ENCODE peak calls at places on chromosomes 13 and 19, in five cellular contexts. One of them, this sample, is unnamed.

GRCh38 chr13:93248627-93249047 is 22.0 kb downstream of the GPC6 start:
- DNase-seq in AG10803: no peak
- DNase-seq in upper lobe of left lung: peak; percentile 76
- DNase-seq in astrocyte of the spinal cord: peak; percentile 88
- DNase-seq in GM13977: no peak
- DNase-seq in this sample: no peak

GRCh38 chr13:39023761-39024160 is 14.1 kb downstream of the PROSER1 start:
- DNase-seq in astrocyte of the spinal cord: no peak
- DNase-seq in upper lobe of left lung: peak; percentile 63
- DNase-seq in AG10803: no peak
- DNase-seq in GM13977: no peak
- DNase-seq in this sample: no peak

GRCh38 chr19:29193116-29193515 is 19.8 kb downstream of the UQCRFS1 start:
- DNase-seq in astrocyte of the spinal cord: no peak
- DNase-seq in AG10803: no peak
- DNase-seq in GM13977: no peak
- DNase-seq in upper lobe of left lung: no peak
- DNase-seq in this sample: no peak

GRCh38 chr13:93786846-93787245 is 560.2 kb downstream of the GPC6 start:
- DNase-seq in upper lobe of left lung: no peak
- DNase-seq in AG10803: no peak
- DNase-seq in GM13977: no peak
- DNase-seq in astrocyte of the spinal cord: no peak
- DNase-seq in this sample: no peak

GRCh38 chr19:23882493-23882892 is 32.2 kb upstream of the ZNF726 start:
- DNase-seq in AG10803: no peak
- DNase-seq in upper lobe of left lung: no peak
- DNase-seq in GM13977: no peak
- DNase-seq in astrocyte of the spinal cord: no peak
- DNase-seq in this sample: no peak

GRCh38 chr19:56105090-56105701 is 15.9 kb downstream of the ZNF787 start:
- DNase-seq in upper lobe of left lung: peak; percentile 94
- DNase-seq in astrocyte of the spinal cord: peak; percentile 80
- DNase-seq in AG10803: peak; percentile 53
- DNase-seq in GM13977: no peak
- DNase-seq in this sample: no peak

GRCh38 chr19:2727640-2727944 is 6.4 kb upstream of the DIRAS1 start:
- DNase-seq in GM13977: no peak
- DNase-seq in AG10803: peak; percentile 12
- DNase-seq in upper lobe of left lung: no peak
- DNase-seq in astrocyte of the spinal cord: no peak
- DNase-seq in this sample: no peak

GRCh38 chr19:2537544-2537943 is 61.6 kb downstream of the GADD45B start:
- DNase-seq in AG10803: no peak
- DNase-seq in GM13977: no peak
- DNase-seq in upper lobe of left lung: no peak
- DNase-seq in astrocyte of the spinal cord: no peak
- DNase-seq in this sample: peak; percentile 73

GRCh38 chr13:77136902-77137420 is 110.0 kb upstream of the FBXL3 start:
- DNase-seq in AG10803: peak; percentile 21
- DNase-seq in GM13977: no peak
- DNase-seq in upper lobe of left lung: no peak
- DNase-seq in astrocyte of the spinal cord: peak; percentile 84
- DNase-seq in this sample: no peak

GRCh38 chr13:45194081-45194939 is 6.5 kb downstream of the KCTD4 start:
- DNase-seq in AG10803: peak; percentile 46
- DNase-seq in upper lobe of left lung: no peak
- DNase-seq in GM13977: no peak
- DNase-seq in astrocyte of the spinal cord: peak; percentile 72
- DNase-seq in this sample: no peak

GRCh38 chr19:42352216-42352892 is 26.9 kb downstream of the MEGF8 start:
- DNase-seq in GM13977: peak; percentile 84
- DNase-seq in astrocyte of the spinal cord: peak; percentile 11
- DNase-seq in AG10803: peak; percentile 15
- DNase-seq in upper lobe of left lung: no peak
- DNase-seq in this sample: peak; percentile 62

GRCh38 chr13:30736921-30737320 is 1.6 kb downstream of the ALOX5AP start:
- DNase-seq in astrocyte of the spinal cord: no peak
- DNase-seq in GM13977: no peak
- DNase-seq in AG10803: no peak
- DNase-seq in upper lobe of left lung: no peak
- DNase-seq in this sample: no peak

GRCh38 chr19:39465956-39466747 is 14.5 kb upstream of the TIMM50 start:
- DNase-seq in upper lobe of left lung: no peak
- DNase-seq in GM13977: no peak
- DNase-seq in astrocyte of the spinal cord: no peak
- DNase-seq in AG10803: no peak
- DNase-seq in this sample: no peak

GRCh38 chr19:46218160-46218559 is 11.4 kb upstream of the IGFL1 start:
- DNase-seq in astrocyte of the spinal cord: peak; percentile 29
- DNase-seq in GM13977: peak; percentile 37
- DNase-seq in AG10803: no peak
- DNase-seq in upper lobe of left lung: no peak
- DNase-seq in this sample: peak; percentile 37

GRCh38 chr13:113393226-113393571 is 29.3 kb upstream of the GRTP1 start:
- DNase-seq in GM13977: no peak
- DNase-seq in upper lobe of left lung: no peak
- DNase-seq in astrocyte of the spinal cord: no peak
- DNase-seq in AG10803: no peak
- DNase-seq in this sample: no peak

GRCh38 chr13:106151056-106151699 is 384.3 kb downstream of the EFNB2 start:
- DNase-seq in astrocyte of the spinal cord: peak; percentile 98
- DNase-seq in GM13977: no peak
- DNase-seq in AG10803: peak; percentile 98
- DNase-seq in upper lobe of left lung: no peak
- DNase-seq in this sample: no peak

GRCh38 chr19:42279148-42279901 is 10.3 kb downstream of the CIC start:
- DNase-seq in AG10803: no peak
- DNase-seq in astrocyte of the spinal cord: peak; percentile 31
- DNase-seq in GM13977: no peak
- DNase-seq in upper lobe of left lung: no peak
- DNase-seq in this sample: no peak

GRCh38 chr13:99123101-99124045 is 77.3 kb upstream of the UBAC2 start:
- DNase-seq in GM13977: no peak
- DNase-seq in AG10803: peak; percentile 70
- DNase-seq in astrocyte of the spinal cord: peak; percentile 16
- DNase-seq in upper lobe of left lung: no peak
- DNase-seq in this sample: no peak

GRCh38 chr13:113759525-113760137 is 605 bp downstream of the TMEM255B start:
- DNase-seq in upper lobe of left lung: peak; percentile 30
- DNase-seq in GM13977: no peak
- DNase-seq in AG10803: no peak
- DNase-seq in astrocyte of the spinal cord: peak; percentile 8
- DNase-seq in this sample: no peak

GRCh38 chr19:5932593-5933262 is 18.7 kb downstream of the CAPS start:
- DNase-seq in AG10803: no peak
- DNase-seq in GM13977: no peak
- DNase-seq in astrocyte of the spinal cord: no peak
- DNase-seq in upper lobe of left lung: no peak
- DNase-seq in this sample: no peak

GRCh38 chr19:48837081-48837524 is 812 bp upstream of the HSD17B14 start:
- DNase-seq in AG10803: peak; percentile 84
- DNase-seq in astrocyte of the spinal cord: peak; percentile 83
- DNase-seq in upper lobe of left lung: peak; percentile 97
- DNase-seq in GM13977: peak; percentile 95
- DNase-seq in this sample: peak; percentile 91

GRCh38 chr19:17327654-17328516 is 6.8 kb downstream of the ANO8 start:
- DNase-seq in AG10803: no peak
- DNase-seq in upper lobe of left lung: peak; percentile 86
- DNase-seq in astrocyte of the spinal cord: no peak
- DNase-seq in GM13977: peak; percentile 90
- DNase-seq in this sample: peak; percentile 35

GRCh38 chr13:56009418-56009817 is 1131.3 kb upstream of the PRR20A start:
- DNase-seq in astrocyte of the spinal cord: no peak
- DNase-seq in GM13977: no peak
- DNase-seq in AG10803: no peak
- DNase-seq in upper lobe of left lung: no peak
- DNase-seq in this sample: no peak

GRCh38 chr13:99956473-99957349 is 14.9 kb downstream of the ZIC5 start:
- DNase-seq in astrocyte of the spinal cord: no peak
- DNase-seq in GM13977: peak; percentile 55
- DNase-seq in AG10803: no peak
- DNase-seq in upper lobe of left lung: no peak
- DNase-seq in this sample: no peak

GRCh38 chr19:11624064-11624463 is 26.8 kb downstream of the ZNF627 start:
- DNase-seq in astrocyte of the spinal cord: peak; percentile 45
- DNase-seq in GM13977: no peak
- DNase-seq in AG10803: peak; percentile 69
- DNase-seq in upper lobe of left lung: no peak
- DNase-seq in this sample: no peak

GRCh38 chr19:45403272-45403671 is 1.6 kb downstream of the PPP1R13L start:
- DNase-seq in GM13977: no peak
- DNase-seq in AG10803: no peak
- DNase-seq in astrocyte of the spinal cord: no peak
- DNase-seq in upper lobe of left lung: no peak
- DNase-seq in this sample: no peak

GRCh38 chr19:57239982-57240310 is 486 bp upstream of the ZNF805 start:
- DNase-seq in astrocyte of the spinal cord: peak; percentile 1
- DNase-seq in GM13977: no peak
- DNase-seq in upper lobe of left lung: no peak
- DNase-seq in AG10803: no peak
- DNase-seq in this sample: no peak

GRCh38 chr13:43411211-43411610 is 375.6 kb downstream of the ENOX1 start:
- DNase-seq in GM13977: no peak
- DNase-seq in upper lobe of left lung: no peak
- DNase-seq in AG10803: no peak
- DNase-seq in astrocyte of the spinal cord: no peak
- DNase-seq in this sample: no peak

DNA sequence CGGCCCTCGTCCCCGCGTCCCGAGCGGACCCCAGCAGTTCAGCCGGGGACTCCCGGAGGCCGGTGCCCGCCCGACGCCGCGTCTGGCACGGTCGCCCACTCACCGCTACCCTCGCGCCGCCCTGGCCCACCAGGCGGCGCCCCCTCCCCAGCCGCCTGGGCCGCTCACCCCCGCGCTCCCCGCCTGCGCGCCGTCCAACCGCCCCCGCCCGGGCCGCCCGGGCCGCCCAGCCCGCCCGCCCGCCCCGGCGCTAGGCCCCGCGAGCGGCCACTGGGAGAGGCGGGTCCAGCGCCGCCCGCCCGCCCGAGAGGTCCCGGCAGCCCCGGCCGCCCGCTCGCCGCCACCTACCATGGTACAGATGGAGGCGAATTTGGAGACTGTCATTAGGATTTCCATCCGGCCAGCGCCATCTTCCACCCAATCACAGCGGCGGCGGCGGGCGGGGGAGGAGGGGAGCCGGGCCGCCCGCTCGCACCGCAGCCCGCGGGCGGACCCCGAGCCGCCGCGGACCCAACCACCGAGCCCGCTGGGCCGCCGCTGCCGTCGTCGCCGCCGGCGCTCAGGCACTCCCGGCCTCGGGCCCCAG is at the start of gene USP12:
- DNase-seq in AG10803: peak; percentile 12
- DNase-seq in GM13977: peak; percentile 59
- DNase-seq in upper lobe of left lung: no peak
- DNase-seq in astrocyte of the spinal cord: no peak
- DNase-seq in this sample: peak; percentile 48
- TF ChIP-seq CTCF in AG10803: no peak
- TF ChIP-seq CTCF in GM13977: peak; percentile 55
- TF ChIP-seq CTCF in upper lobe of left lung: no peak
- TF ChIP-seq CTCF in astrocyte of the spinal cord: peak; percentile 17
- TF ChIP-seq CTCF in this sample: peak; percentile 26

GRCh38 chr19:35340431-35340830 is 7.3 kb upstream of the FFAR1 start:
- DNase-seq in upper lobe of left lung: no peak
- DNase-seq in GM13977: no peak
- DNase-seq in astrocyte of the spinal cord: no peak
- DNase-seq in AG10803: no peak
- DNase-seq in this sample: no peak
- TF ChIP-seq CTCF in upper lobe of left lung: no peak
- TF ChIP-seq CTCF in GM13977: no peak
- TF ChIP-seq CTCF in astrocyte of the spinal cord: no peak
- TF ChIP-seq CTCF in AG10803: no peak
- TF ChIP-seq CTCF in this sample: no peak

DNA sequence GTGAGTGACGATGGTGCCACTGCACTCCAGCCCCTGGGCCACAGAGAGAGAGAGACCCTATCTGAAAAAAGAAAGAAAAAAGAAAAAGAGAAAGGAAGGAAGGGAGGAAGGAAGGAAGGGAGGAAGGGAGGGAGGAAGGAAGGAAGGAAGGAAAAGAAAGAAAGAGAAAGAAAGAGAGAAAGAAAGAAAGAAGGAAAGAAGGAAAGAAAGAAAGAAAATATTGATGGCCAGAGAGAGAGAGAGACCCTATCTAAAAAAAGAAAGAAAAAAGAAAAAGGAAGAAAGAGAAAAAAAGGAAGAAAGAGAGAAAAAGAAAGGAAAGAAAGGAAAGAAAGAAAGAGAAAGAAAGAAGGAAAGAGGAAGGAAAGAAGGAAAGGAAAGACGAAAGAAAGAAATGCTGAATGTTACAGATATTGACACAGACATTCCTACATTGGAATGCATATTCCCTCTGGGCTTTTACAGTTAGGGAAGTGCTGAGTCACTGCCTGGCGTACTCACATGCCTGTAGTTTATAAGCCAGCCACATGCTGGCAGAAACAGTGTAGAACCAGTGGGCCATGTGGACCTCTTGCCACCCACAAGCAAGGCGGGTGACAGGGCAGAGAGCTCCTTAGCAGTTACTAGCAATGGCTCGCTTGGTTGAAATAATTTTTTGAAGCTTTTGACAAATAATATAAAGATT is 34.6 kb upstream of the SLC46A3 start:
- DNase-seq in upper lobe of left lung: peak; percentile 83
- DNase-seq in AG10803: peak; percentile 96
- DNase-seq in astrocyte of the spinal cord: peak; percentile 88
- DNase-seq in GM13977: no peak
- DNase-seq in this sample: no peak
- TF ChIP-seq CTCF in upper lobe of left lung: no peak
- TF ChIP-seq CTCF in AG10803: peak; percentile 41
- TF ChIP-seq CTCF in astrocyte of the spinal cord: peak; percentile 16
- TF ChIP-seq CTCF in GM13977: no peak
- TF ChIP-seq CTCF in this sample: no peak

GRCh38 chr19:52464798-52465470 is 11.6 kb downstream of the ZNF578 start:
- DNase-seq in AG10803: no peak
- DNase-seq in GM13977: no peak
- DNase-seq in astrocyte of the spinal cord: no peak
- DNase-seq in upper lobe of left lung: no peak
- DNase-seq in this sample: no peak
- TF ChIP-seq CTCF in AG10803: no peak
- TF ChIP-seq CTCF in GM13977: no peak
- TF ChIP-seq CTCF in astrocyte of the spinal cord: no peak
- TF ChIP-seq CTCF in upper lobe of left lung: no peak
- TF ChIP-seq CTCF in this sample: no peak

GRCh38 chr19:15195381-15195964 is 5.3 kb downstream of the NOTCH3 start:
- DNase-seq in upper lobe of left lung: peak; percentile 69
- DNase-seq in GM13977: no peak
- DNase-seq in astrocyte of the spinal cord: peak; percentile 35
- DNase-seq in AG10803: peak; percentile 58
- DNase-seq in this sample: no peak
- TF ChIP-seq CTCF in upper lobe of left lung: no peak
- TF ChIP-seq CTCF in GM13977: peak; percentile 16
- TF ChIP-seq CTCF in astrocyte of the spinal cord: peak; percentile 19
- TF ChIP-seq CTCF in AG10803: no peak
- TF ChIP-seq CTCF in this sample: no peak

This sample was measured in GM12865.